ENCODE peak calls at places on chromosomes 13 and 19, in seven cellular contexts. V is small intestine, K is Peyer's patch, S is fibroblast of lung, E is PC-3, M is body of pancreas, Q is cardiac muscle cell. P is an unnamed sample.

GRCh38 chr19:11797491-11797890 is 832 bp upstream of the ZNF491 start:
- DNase-seq in V (peak; percentile 94), K (peak; percentile 87), S (peak; percentile 90), E (peak; percentile 96), M (peak; percentile 97), Q (peak; percentile 94), P (peak; percentile 63)

GRCh38 chr13:101303512-101303911 is 112.8 kb downstream of the NALCN start:
- DNase-seq in V (no peak), K (no peak), S (no peak), E (no peak), M (no peak), Q (no peak), P (no peak)

GRCh38 chr19:46862974-46863632 is 2.3 kb downstream of the ARHGAP35 start:
- DNase-seq in V (no peak), K (no peak), S (no peak), E (no peak), M (no peak), Q (no peak), P (no peak)

GRCh38 chr19:36182612-36183454 is 30.6 kb upstream of the COX7A1 start:
- DNase-seq in V (no peak), K (no peak), S (no peak), E (peak; percentile 12), M (no peak), Q (peak; percentile 33), P (no peak)

GRCh38 chr19:15591796-15592195 is 23.2 kb upstream of the CYP4F8 start:
- DNase-seq in V (no peak), K (no peak), S (no peak), E (no peak), M (no peak), Q (no peak), P (no peak)

GRCh38 chr19:7191946-7192691 is 102.1 kb downstream of the INSR start:
- DNase-seq in V (no peak), K (no peak), S (no peak), E (no peak), M (no peak), Q (no peak), P (peak; percentile 7)

GRCh38 chr13:113052206-113052605 is 53.4 kb upstream of the F7 start:
- DNase-seq in V (no peak), K (no peak), S (no peak), E (no peak), M (no peak), Q (no peak), P (no peak)

GRCh38 chr13:73198888-73199497 is 140.2 kb downstream of the KLF5 start:
- DNase-seq in V (peak; percentile 40), K (no peak), S (no peak), E (no peak), M (no peak), Q (no peak), P (no peak)

GRCh38 chr19:3664879-3665642 is 35.2 kb downstream of the PIP5K1C start:
- DNase-seq in V (no peak), K (no peak), S (no peak), E (no peak), M (no peak), Q (no peak), P (no peak)

GRCh38 chr13:57546942-57547341 is 84.6 kb upstream of the PCDH17 start:
- DNase-seq in V (no peak), K (no peak), S (no peak), E (no peak), M (no peak), Q (no peak), P (no peak)

GRCh38 chr13:20271441-20271840 is 39.3 kb upstream of the GJB6 start:
- DNase-seq in V (no peak), K (no peak), S (no peak), E (no peak), M (no peak), Q (no peak), P (no peak)

GRCh38 chr19:36040495-36040894 is 7.8 kb upstream of the CLIP3 start:
- DNase-seq in V (no peak), K (no peak), S (no peak), E (no peak), M (no peak), Q (no peak), P (no peak)

GRCh38 chr13:31887311-31887710 is 144.3 kb upstream of the FRY start:
- DNase-seq in V (no peak), K (no peak), S (peak; percentile 50), E (no peak), M (no peak), Q (peak; percentile 90), P (no peak)

GRCh38 chr13:80141114-80141849 is 199.6 kb downstream of the SPRY2 start:
- DNase-seq in V (no peak), K (no peak), S (peak; percentile 63), E (no peak), M (peak; percentile 32), Q (peak; percentile 96), P (no peak)

GRCh38 chr13:94301487-94301886 is 178.0 kb downstream of the DCT start:
- DNase-seq in V (no peak), K (no peak), S (no peak), E (no peak), M (no peak), Q (no peak), P (no peak)

GRCh38 chr19:7698583-7698982 is 3.3 kb downstream of the FCER2 start:
- DNase-seq in V (no peak), K (no peak), S (no peak), E (no peak), M (no peak), Q (no peak), P (no peak)

GRCh38 chr13:32734511-32734910 is 148.3 kb downstream of the PDS5B start:
- DNase-seq in V (no peak), K (no peak), S (peak; percentile 42), E (peak; percentile 61), M (peak; percentile 29), Q (peak; percentile 53), P (no peak)

GRCh38 chr13:112790735-112791641 is 101.2 kb downstream of the ATP11A start:
- DNase-seq in V (no peak), K (no peak), S (no peak), E (no peak), M (no peak), Q (peak; percentile 30), P (no peak)

GRCh38 chr13:95067303-95067702 is 233.9 kb downstream of the ABCC4 start:
- DNase-seq in V (no peak), K (no peak), S (peak; percentile 17), E (peak; percentile 61), M (no peak), Q (peak; percentile 25), P (no peak)

GRCh38 chr19:9075064-9075964 is 11.5 kb upstream of the OR1M1 start:
- DNase-seq in V (peak; percentile 82), K (peak; percentile 66), S (peak; percentile 92), E (peak; percentile 100), M (peak; percentile 87), Q (peak; percentile 99), P (no peak)

GRCh38 chr19:49490287-49491029 is 3.0 kb downstream of the RPL13A start:
- DNase-seq in V (no peak), K (no peak), S (no peak), E (no peak), M (no peak), Q (no peak), P (no peak)

GRCh38 chr19:49491804-49492572 is 4.2 kb upstream of the RPS11 start:
- DNase-seq in V (peak; percentile 85), K (no peak), S (no peak), E (no peak), M (no peak), Q (no peak), P (no peak)

GRCh38 chr19:49491030-49491803 is 3.8 kb downstream of the RPL13A start:
- DNase-seq in V (no peak), K (no peak), S (no peak), E (no peak), M (no peak), Q (no peak), P (no peak)

GRCh38 chr19:49489601-49490167 is 2.3 kb downstream of the RPL13A start:
- DNase-seq in V (peak; percentile 39), K (no peak), S (no peak), E (no peak), M (no peak), Q (no peak), P (no peak)

DNA sequence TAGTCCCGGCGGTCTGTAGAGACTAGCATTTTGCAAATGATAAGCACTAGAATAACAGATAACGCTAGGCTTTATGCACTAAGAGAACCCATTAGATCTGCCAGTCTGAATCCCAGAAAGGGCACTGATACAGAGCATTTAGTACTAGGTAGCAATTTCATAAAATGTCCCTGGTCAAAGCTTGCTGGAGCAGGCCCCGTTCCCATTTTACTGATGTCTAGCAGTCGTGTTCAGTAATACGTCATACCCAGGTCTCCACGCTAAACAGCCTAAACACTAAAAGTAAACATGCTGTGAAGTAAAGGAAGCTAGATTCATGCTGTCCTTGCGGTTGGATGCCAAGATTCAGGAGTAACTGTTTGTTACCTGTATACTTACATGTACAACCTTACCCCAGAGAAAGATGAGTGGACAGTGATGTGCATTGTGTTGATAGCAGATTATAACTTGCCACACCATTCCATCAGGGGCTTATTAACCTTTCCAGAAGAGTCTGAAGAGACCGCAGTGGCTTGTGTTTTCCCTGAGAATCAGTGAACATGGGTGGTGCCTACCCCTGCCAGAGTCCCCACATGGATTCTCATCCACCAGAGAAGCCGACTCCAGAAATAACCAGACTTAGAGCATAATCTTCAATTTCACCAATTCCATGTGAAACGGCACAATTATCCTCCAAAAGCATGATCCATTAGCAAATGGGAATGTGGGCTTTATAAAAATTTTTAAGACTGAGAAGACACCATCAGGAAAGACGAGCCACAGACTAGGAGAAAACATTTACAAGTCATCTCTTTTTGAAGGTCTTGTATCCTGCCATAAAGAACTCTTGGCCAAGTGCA is 3.4 kb upstream of the RPS11 start:
- DNase-seq in V (no peak), K (no peak), S (peak; percentile 34), E (peak; percentile 54), M (no peak), Q (no peak), P (no peak)
- H3K27ac ChIP-seq in V (no peak overlapping the region), K (no peak overlapping the region), S (no peak overlapping the region), E (no peak overlapping the region), M (no peak overlapping the region), Q (peak overlapping the region; percentile 61), P (no peak overlapping the region)

GRCh38 chr13:110771194-110771593 is 57.7 kb downstream of the ING1 start:
- DNase-seq in V (no peak), K (no peak), S (no peak), E (no peak), M (no peak), Q (peak; percentile 36), P (no peak)
- H3K27ac ChIP-seq in V (no peak overlapping the region), K (no peak overlapping the region), S (no peak overlapping the region), E (no peak overlapping the region), M (no peak overlapping the region), Q (no peak overlapping the region), P (no peak overlapping the region)

GRCh38 chr19:18419699-18420460 is 682 bp downstream of the SSBP4 start:
- DNase-seq in V (peak; percentile 61), K (peak; percentile 74), S (no peak), E (peak; percentile 35), M (no peak), Q (no peak), P (peak; percentile 56)
- H3K27ac ChIP-seq in V (peak overlapping the region; percentile 50), K (peak overlapping the region; percentile 83), S (peak overlapping the region; percentile 65), E (no peak overlapping the region), M (peak overlapping the region; percentile 53), Q (peak overlapping the region; percentile 45), P (peak overlapping the region; percentile 60)

DNA sequence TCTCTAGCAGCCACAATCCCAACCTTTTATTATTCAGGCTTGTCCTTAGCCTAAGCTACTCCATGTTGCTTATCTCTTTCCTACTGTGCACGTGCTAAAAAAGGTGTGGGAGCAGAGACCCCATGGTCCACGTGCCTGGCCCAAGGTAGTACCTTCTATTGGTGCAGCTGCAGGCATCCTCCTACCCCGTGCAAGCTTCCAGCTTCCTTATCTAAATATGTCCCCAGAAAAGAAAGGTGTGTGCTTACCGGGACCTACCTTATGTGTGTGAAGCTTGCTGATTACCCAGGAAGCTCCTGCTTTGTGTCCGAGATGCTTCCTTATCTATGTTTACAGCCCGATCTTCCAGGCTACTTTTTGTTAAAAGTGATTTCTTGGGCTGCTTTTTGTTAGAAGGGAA is 2382.4 kb downstream of the PCDH9 start:
- DNase-seq in V (no peak), K (no peak), S (no peak), E (no peak), M (no peak), Q (no peak), P (no peak)
- H3K27ac ChIP-seq in V (no peak overlapping the region), K (no peak overlapping the region), S (no peak overlapping the region), E (no peak overlapping the region), M (no peak overlapping the region), Q (no peak overlapping the region), P (no peak overlapping the region)

P was measured in CD4-positive, CD25-positive, alpha-beta regulatory T cell.